ENCODE peak calls at places on chromosomes 13 and 19, in seven cellular contexts. One of them, this sample, is unnamed.

GRCh38 chr19:41774515-41774980 is 19.2 kb downstream of the CEACAM6 start:
- DNase-seq in glomerular endothelial cell: no peak
- DNase-seq in D341Med: no peak
- DNase-seq in kidney tubule cell: peak
- DNase-seq in heart right ventricle: no peak
- DNase-seq in fibroblast of gingiva: no peak
- DNase-seq in AG08395: no peak
- DNase-seq in this sample: no peak

GRCh38 chr19:47848871-47849473 is 10.1 kb upstream of the TPRX2 start:
- DNase-seq in glomerular endothelial cell: no peak
- DNase-seq in D341Med: peak
- DNase-seq in kidney tubule cell: no peak
- DNase-seq in heart right ventricle: no peak
- DNase-seq in fibroblast of gingiva: no peak
- DNase-seq in AG08395: no peak
- DNase-seq in this sample: no peak

GRCh38 chr19:35126624-35126959 is 8.3 kb downstream of the LGI4 start:
- DNase-seq in glomerular endothelial cell: no peak
- DNase-seq in D341Med: no peak
- DNase-seq in kidney tubule cell: no peak
- DNase-seq in heart right ventricle: no peak
- DNase-seq in fibroblast of gingiva: no peak
- DNase-seq in AG08395: no peak
- DNase-seq in this sample: no peak

GRCh38 chr19:56015756-56016155 is 29.2 kb downstream of the NLRP5 start:
- DNase-seq in glomerular endothelial cell: no peak
- DNase-seq in D341Med: no peak
- DNase-seq in kidney tubule cell: no peak
- DNase-seq in heart right ventricle: no peak
- DNase-seq in fibroblast of gingiva: no peak
- DNase-seq in AG08395: no peak
- DNase-seq in this sample: peak

GRCh38 chr19:48760514-48761221 is 5.3 kb downstream of the FGF21 start:
- DNase-seq in glomerular endothelial cell: no peak
- DNase-seq in D341Med: no peak
- DNase-seq in kidney tubule cell: no peak
- DNase-seq in heart right ventricle: peak
- DNase-seq in fibroblast of gingiva: no peak
- DNase-seq in AG08395: no peak
- DNase-seq in this sample: no peak

GRCh38 chr13:21435710-21436151 is 23.4 kb downstream of the ZDHHC20 start:
- DNase-seq in glomerular endothelial cell: peak
- DNase-seq in D341Med: no peak
- DNase-seq in kidney tubule cell: peak
- DNase-seq in heart right ventricle: peak
- DNase-seq in fibroblast of gingiva: peak
- DNase-seq in AG08395: peak
- DNase-seq in this sample: peak

GRCh38 chr13:111484129-111484925 is 163.9 kb downstream of the TEX29 start:
- DNase-seq in glomerular endothelial cell: no peak
- DNase-seq in D341Med: no peak
- DNase-seq in kidney tubule cell: no peak
- DNase-seq in heart right ventricle: no peak
- DNase-seq in fibroblast of gingiva: no peak
- DNase-seq in AG08395: no peak
- DNase-seq in this sample: no peak

GRCh38 chr13:30618186-30618937 is 642 bp downstream of the USPL1 start:
- DNase-seq in glomerular endothelial cell: no peak
- DNase-seq in D341Med: peak
- DNase-seq in kidney tubule cell: peak
- DNase-seq in heart right ventricle: peak
- DNase-seq in fibroblast of gingiva: no peak
- DNase-seq in AG08395: no peak
- DNase-seq in this sample: peak

GRCh38 chr13:78958019-78958418 is 299.1 kb upstream of the OBI1 start:
- DNase-seq in glomerular endothelial cell: no peak
- DNase-seq in D341Med: peak
- DNase-seq in kidney tubule cell: no peak
- DNase-seq in heart right ventricle: no peak
- DNase-seq in fibroblast of gingiva: no peak
- DNase-seq in AG08395: no peak
- DNase-seq in this sample: no peak

GRCh38 chr19:58361900-58362271 is 665 bp downstream of the ZNF497 start:
- DNase-seq in glomerular endothelial cell: no peak
- DNase-seq in D341Med: peak
- DNase-seq in kidney tubule cell: peak
- DNase-seq in heart right ventricle: peak
- DNase-seq in fibroblast of gingiva: peak
- DNase-seq in AG08395: peak
- DNase-seq in this sample: peak

GRCh38 chr13:42474954-42475353 is 99.0 kb upstream of the TNFSF11 start:
- DNase-seq in glomerular endothelial cell: no peak
- DNase-seq in D341Med: no peak
- DNase-seq in kidney tubule cell: no peak
- DNase-seq in heart right ventricle: no peak
- DNase-seq in fibroblast of gingiva: peak
- DNase-seq in AG08395: no peak
- DNase-seq in this sample: peak

GRCh38 chr19:47697863-47698609 is 15.2 kb upstream of the EHD2 start:
- DNase-seq in glomerular endothelial cell: peak
- DNase-seq in D341Med: peak
- DNase-seq in kidney tubule cell: peak
- DNase-seq in heart right ventricle: peak
- DNase-seq in fibroblast of gingiva: peak
- DNase-seq in AG08395: peak
- DNase-seq in this sample: peak

GRCh38 chr19:16161848-16162247 is 11.5 kb downstream of the CIB3 start:
- DNase-seq in glomerular endothelial cell: no peak
- DNase-seq in D341Med: no peak
- DNase-seq in kidney tubule cell: peak
- DNase-seq in heart right ventricle: no peak
- DNase-seq in fibroblast of gingiva: peak
- DNase-seq in AG08395: no peak
- DNase-seq in this sample: peak

GRCh38 chr19:18412610-18413239 is 6.5 kb upstream of the SSBP4 start:
- DNase-seq in glomerular endothelial cell: no peak
- DNase-seq in D341Med: no peak
- DNase-seq in kidney tubule cell: no peak
- DNase-seq in heart right ventricle: no peak
- DNase-seq in fibroblast of gingiva: no peak
- DNase-seq in AG08395: no peak
- DNase-seq in this sample: no peak

GRCh38 chr13:52147225-52147624 is 12.2 kb downstream of the NEK3 start:
- DNase-seq in glomerular endothelial cell: no peak
- DNase-seq in D341Med: no peak
- DNase-seq in kidney tubule cell: no peak
- DNase-seq in heart right ventricle: no peak
- DNase-seq in fibroblast of gingiva: no peak
- DNase-seq in AG08395: no peak
- DNase-seq in this sample: no peak

GRCh38 chr19:49790866-49791265 is 22.2 kb downstream of the FUZ start:
- DNase-seq in glomerular endothelial cell: no peak
- DNase-seq in D341Med: no peak
- DNase-seq in kidney tubule cell: no peak
- DNase-seq in heart right ventricle: no peak
- DNase-seq in fibroblast of gingiva: peak
- DNase-seq in AG08395: peak
- DNase-seq in this sample: peak

GRCh38 chr19:55226273-55226672 is 2.3 kb downstream of the TMEM86B start:
- DNase-seq in glomerular endothelial cell: no peak
- DNase-seq in D341Med: no peak
- DNase-seq in kidney tubule cell: no peak
- DNase-seq in heart right ventricle: no peak
- DNase-seq in fibroblast of gingiva: no peak
- DNase-seq in AG08395: no peak
- DNase-seq in this sample: no peak

GRCh38 chr19:49337267-49338022 is 2.2 kb downstream of the CD37 start:
- DNase-seq in glomerular endothelial cell: no peak
- DNase-seq in D341Med: peak
- DNase-seq in kidney tubule cell: no peak
- DNase-seq in heart right ventricle: no peak
- DNase-seq in fibroblast of gingiva: no peak
- DNase-seq in AG08395: no peak
- DNase-seq in this sample: no peak

GRCh38 chr13:113411216-113412023 is 41.9 kb downstream of the ADPRHL1 start:
- DNase-seq in glomerular endothelial cell: no peak
- DNase-seq in D341Med: no peak
- DNase-seq in kidney tubule cell: peak
- DNase-seq in heart right ventricle: peak
- DNase-seq in fibroblast of gingiva: peak
- DNase-seq in AG08395: peak
- DNase-seq in this sample: peak

GRCh38 chr13:99657848-99658265 is 156.6 kb downstream of the TM9SF2 start:
- DNase-seq in glomerular endothelial cell: no peak
- DNase-seq in D341Med: no peak
- DNase-seq in kidney tubule cell: peak
- DNase-seq in heart right ventricle: peak
- DNase-seq in fibroblast of gingiva: peak
- DNase-seq in AG08395: peak
- DNase-seq in this sample: peak

GRCh38 chr19:17575871-17576757 is 20.7 kb downstream of the COLGALT1 start:
- DNase-seq in glomerular endothelial cell: no peak
- DNase-seq in D341Med: no peak
- DNase-seq in kidney tubule cell: no peak
- DNase-seq in heart right ventricle: no peak
- DNase-seq in fibroblast of gingiva: no peak
- DNase-seq in AG08395: no peak
- DNase-seq in this sample: no peak

GRCh38 chr13:60431108-60431700 is 34.2 kb downstream of the TDRD3 start:
- DNase-seq in glomerular endothelial cell: peak
- DNase-seq in D341Med: peak
- DNase-seq in kidney tubule cell: peak
- DNase-seq in heart right ventricle: no peak
- DNase-seq in fibroblast of gingiva: peak
- DNase-seq in AG08395: peak
- DNase-seq in this sample: peak

GRCh38 chr13:99985243-99985874 is 3.8 kb downstream of the ZIC2 start:
- DNase-seq in glomerular endothelial cell: no peak
- DNase-seq in D341Med: no peak
- DNase-seq in kidney tubule cell: no peak
- DNase-seq in heart right ventricle: no peak
- DNase-seq in fibroblast of gingiva: no peak
- DNase-seq in AG08395: no peak
- DNase-seq in this sample: no peak

GRCh38 chr19:22831211-22831610 is 880 bp upstream of the ZNF723 start:
- DNase-seq in glomerular endothelial cell: no peak
- DNase-seq in D341Med: no peak
- DNase-seq in kidney tubule cell: no peak
- DNase-seq in heart right ventricle: no peak
- DNase-seq in fibroblast of gingiva: no peak
- DNase-seq in AG08395: no peak
- DNase-seq in this sample: no peak

GRCh38 chr19:55958356-55958755 is 10.7 kb downstream of the NLRP8 start:
- DNase-seq in glomerular endothelial cell: no peak
- DNase-seq in D341Med: no peak
- DNase-seq in kidney tubule cell: peak
- DNase-seq in heart right ventricle: no peak
- DNase-seq in fibroblast of gingiva: no peak
- DNase-seq in AG08395: no peak
- DNase-seq in this sample: no peak

GRCh38 chr13:50713849-50714248 is 129.6 kb downstream of the DLEU7 start:
- DNase-seq in glomerular endothelial cell: no peak
- DNase-seq in D341Med: no peak
- DNase-seq in kidney tubule cell: peak
- DNase-seq in heart right ventricle: no peak
- DNase-seq in fibroblast of gingiva: peak
- DNase-seq in AG08395: peak
- DNase-seq in this sample: peak

GRCh38 chr19:27745978-27746542 is 1466.9 kb downstream of the UQCRFS1 start:
- DNase-seq in glomerular endothelial cell: no peak
- DNase-seq in D341Med: no peak
- DNase-seq in kidney tubule cell: no peak
- DNase-seq in heart right ventricle: no peak
- DNase-seq in fibroblast of gingiva: no peak
- DNase-seq in AG08395: no peak
- DNase-seq in this sample: no peak

GRCh38 chr13:110329258-110329657 is 22.2 kb downstream of the COL4A2 start:
- DNase-seq in glomerular endothelial cell: no peak
- DNase-seq in D341Med: no peak
- DNase-seq in kidney tubule cell: peak
- DNase-seq in heart right ventricle: no peak
- DNase-seq in fibroblast of gingiva: no peak
- DNase-seq in AG08395: no peak
- DNase-seq in this sample: no peak

GRCh38 chr13:106810069-106810468 is 242.1 kb upstream of the ARGLU1 start:
- DNase-seq in glomerular endothelial cell: no peak
- DNase-seq in D341Med: no peak
- DNase-seq in kidney tubule cell: no peak
- DNase-seq in heart right ventricle: no peak
- DNase-seq in fibroblast of gingiva: no peak
- DNase-seq in AG08395: no peak
- DNase-seq in this sample: no peak

GRCh38 chr13:114268344-114269280 is 12.8 kb upstream of the UPF3A start:
- DNase-seq in glomerular endothelial cell: no peak
- DNase-seq in D341Med: peak
- DNase-seq in kidney tubule cell: no peak
- DNase-seq in heart right ventricle: no peak
- DNase-seq in fibroblast of gingiva: no peak
- DNase-seq in AG08395: no peak
- DNase-seq in this sample: no peak

This sample was measured in foreskin fibroblast.